ENCODE peak calls at places on chromosomes 11 and 22, in ten cellular contexts. One of them, this sample, is unnamed.
A peak's percentile ranks its signal among the peaks of the same experiment; 100 is the strongest.

GRCh38 chr22:45069925-45070324 is 60.1 kb upstream of the PHF21B start:
- DNase-seq in GM12892: no peak
- DNase-seq in body of pancreas: no peak
- DNase-seq in IMR-90: no peak
- DNase-seq in uterus: no peak
- DNase-seq in heart left ventricle: no peak
- DNase-seq in stomach: no peak
- DNase-seq in adrenal gland: no peak
- DNase-seq in testis: no peak
- DNase-seq in spleen: no peak
- DNase-seq in this sample: no peak

GRCh38 chr22:21837184-21837979 is 30.1 kb downstream of the MAPK1 start:
- DNase-seq in GM12892: no peak
- DNase-seq in body of pancreas: no peak
- DNase-seq in IMR-90: peak; percentile 91
- DNase-seq in uterus: no peak
- DNase-seq in heart left ventricle: no peak
- DNase-seq in stomach: no peak
- DNase-seq in adrenal gland: peak; percentile 45
- DNase-seq in testis: no peak
- DNase-seq in spleen: no peak
- DNase-seq in this sample: peak; percentile 34

GRCh38 chr22:22770280-22770871 is 117.2 kb upstream of the IGLL5 start:
- DNase-seq in GM12892: no peak
- DNase-seq in body of pancreas: peak; percentile 54
- DNase-seq in IMR-90: no peak
- DNase-seq in uterus: no peak
- DNase-seq in heart left ventricle: no peak
- DNase-seq in stomach: peak; percentile 55
- DNase-seq in adrenal gland: peak; percentile 63
- DNase-seq in testis: peak; percentile 60
- DNase-seq in spleen: no peak
- DNase-seq in this sample: peak; percentile 10

GRCh38 chr11:23079382-23079813 is 219.1 kb upstream of the CCDC179 start:
- DNase-seq in GM12892: no peak
- DNase-seq in body of pancreas: no peak
- DNase-seq in IMR-90: peak; percentile 82
- DNase-seq in uterus: no peak
- DNase-seq in heart left ventricle: no peak
- DNase-seq in stomach: no peak
- DNase-seq in adrenal gland: no peak
- DNase-seq in testis: no peak
- DNase-seq in spleen: no peak
- DNase-seq in this sample: no peak

GRCh38 chr22:41410311-41410751 is 28.6 kb downstream of the TEF start:
- DNase-seq in GM12892: no peak
- DNase-seq in body of pancreas: peak; percentile 91
- DNase-seq in IMR-90: no peak
- DNase-seq in uterus: no peak
- DNase-seq in heart left ventricle: peak; percentile 91
- DNase-seq in stomach: peak; percentile 50
- DNase-seq in adrenal gland: peak; percentile 68
- DNase-seq in testis: no peak
- DNase-seq in spleen: no peak
- DNase-seq in this sample: no peak

GRCh38 chr11:10930961-10931760 is 73.3 kb upstream of the ZBED5 start:
- DNase-seq in GM12892: peak; percentile 25
- DNase-seq in body of pancreas: peak; percentile 63
- DNase-seq in IMR-90: peak; percentile 76
- DNase-seq in uterus: peak; percentile 86
- DNase-seq in heart left ventricle: peak; percentile 78
- DNase-seq in stomach: peak; percentile 53
- DNase-seq in adrenal gland: peak; percentile 62
- DNase-seq in testis: peak; percentile 72
- DNase-seq in spleen: peak; percentile 85
- DNase-seq in this sample: peak; percentile 48

GRCh38 chr11:2172676-2173075 is 1.1 kb upstream of the TH start:
- DNase-seq in GM12892: no peak
- DNase-seq in body of pancreas: no peak
- DNase-seq in IMR-90: no peak
- DNase-seq in uterus: no peak
- DNase-seq in heart left ventricle: no peak
- DNase-seq in stomach: no peak
- DNase-seq in adrenal gland: no peak
- DNase-seq in testis: no peak
- DNase-seq in spleen: no peak
- DNase-seq in this sample: no peak

GRCh38 chr11:130609121-130610035 is 160.9 kb downstream of the ADAMTS15 start:
- DNase-seq in GM12892: no peak
- DNase-seq in body of pancreas: peak; percentile 55
- DNase-seq in IMR-90: no peak
- DNase-seq in uterus: peak; percentile 89
- DNase-seq in heart left ventricle: peak; percentile 90
- DNase-seq in stomach: peak; percentile 57
- DNase-seq in adrenal gland: peak; percentile 61
- DNase-seq in testis: peak; percentile 91
- DNase-seq in spleen: no peak
- DNase-seq in this sample: no peak

GRCh38 chr11:28835317-28835716 is 727.1 kb downstream of the METTL15 start:
- DNase-seq in GM12892: no peak
- DNase-seq in body of pancreas: no peak
- DNase-seq in IMR-90: no peak
- DNase-seq in uterus: no peak
- DNase-seq in heart left ventricle: no peak
- DNase-seq in stomach: no peak
- DNase-seq in adrenal gland: no peak
- DNase-seq in testis: no peak
- DNase-seq in spleen: no peak
- DNase-seq in this sample: no peak

DNA sequence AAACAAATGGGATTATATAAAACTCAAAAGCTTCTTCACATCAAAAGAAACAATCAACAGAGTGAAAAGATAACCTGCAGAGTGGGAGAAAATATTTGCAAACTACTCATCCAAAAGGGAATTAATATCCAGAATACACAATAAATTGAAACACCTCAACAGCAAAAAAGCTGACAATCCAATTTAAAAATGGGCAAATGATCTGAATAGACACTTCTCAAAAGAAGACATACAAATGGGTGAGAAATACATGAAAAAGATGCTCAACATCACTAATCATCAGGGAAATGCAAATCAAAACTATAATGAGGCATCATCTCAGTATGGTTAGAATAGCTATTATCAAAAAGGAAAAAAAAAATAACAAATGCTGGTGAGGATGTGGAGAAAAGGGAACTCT is 13.5 kb downstream of the EXPH5 start:
- DNase-seq in GM12892: no peak
- DNase-seq in body of pancreas: no peak
- DNase-seq in IMR-90: no peak
- DNase-seq in uterus: no peak
- DNase-seq in heart left ventricle: no peak
- DNase-seq in stomach: no peak
- DNase-seq in adrenal gland: no peak
- DNase-seq in testis: no peak
- DNase-seq in spleen: no peak
- DNase-seq in this sample: no peak
- TF ChIP-seq POLR2A in GM12892: no peak
- TF ChIP-seq POLR2A in body of pancreas: no peak
- TF ChIP-seq POLR2A in IMR-90: no peak
- TF ChIP-seq POLR2A in uterus: no peak
- TF ChIP-seq POLR2A in heart left ventricle: no peak
- TF ChIP-seq POLR2A in stomach: no peak
- TF ChIP-seq POLR2A in adrenal gland: no peak
- TF ChIP-seq POLR2A in testis: no peak
- TF ChIP-seq POLR2A in spleen: no peak
- TF ChIP-seq POLR2A in this sample: no peak

DNA sequence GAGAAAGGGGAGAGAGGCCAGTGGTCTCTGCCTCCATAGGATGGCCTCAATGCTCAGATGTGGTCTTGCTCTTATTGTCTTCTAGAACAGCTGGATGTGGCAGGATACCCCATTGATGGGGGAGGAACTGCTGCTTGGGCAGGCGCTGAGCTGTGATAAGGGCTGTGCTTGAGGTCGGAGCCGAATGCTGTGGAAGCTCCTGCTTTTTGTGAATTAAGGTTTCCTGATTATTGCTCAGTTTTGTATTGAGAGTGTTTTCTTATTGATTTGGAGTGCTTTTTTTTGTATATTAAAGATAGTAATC is 57.2 kb downstream of the CABIN1 start:
- DNase-seq in GM12892: no peak
- DNase-seq in body of pancreas: no peak
- DNase-seq in IMR-90: no peak
- DNase-seq in uterus: no peak
- DNase-seq in heart left ventricle: no peak
- DNase-seq in stomach: no peak
- DNase-seq in adrenal gland: no peak
- DNase-seq in testis: no peak
- DNase-seq in spleen: no peak
- DNase-seq in this sample: no peak
- TF ChIP-seq POLR2A in GM12892: no peak
- TF ChIP-seq POLR2A in body of pancreas: no peak
- TF ChIP-seq POLR2A in IMR-90: no peak
- TF ChIP-seq POLR2A in uterus: no peak
- TF ChIP-seq POLR2A in heart left ventricle: no peak
- TF ChIP-seq POLR2A in stomach: no peak
- TF ChIP-seq POLR2A in adrenal gland: no peak
- TF ChIP-seq POLR2A in testis: no peak
- TF ChIP-seq POLR2A in spleen: no peak
- TF ChIP-seq POLR2A in this sample: no peak

DNA sequence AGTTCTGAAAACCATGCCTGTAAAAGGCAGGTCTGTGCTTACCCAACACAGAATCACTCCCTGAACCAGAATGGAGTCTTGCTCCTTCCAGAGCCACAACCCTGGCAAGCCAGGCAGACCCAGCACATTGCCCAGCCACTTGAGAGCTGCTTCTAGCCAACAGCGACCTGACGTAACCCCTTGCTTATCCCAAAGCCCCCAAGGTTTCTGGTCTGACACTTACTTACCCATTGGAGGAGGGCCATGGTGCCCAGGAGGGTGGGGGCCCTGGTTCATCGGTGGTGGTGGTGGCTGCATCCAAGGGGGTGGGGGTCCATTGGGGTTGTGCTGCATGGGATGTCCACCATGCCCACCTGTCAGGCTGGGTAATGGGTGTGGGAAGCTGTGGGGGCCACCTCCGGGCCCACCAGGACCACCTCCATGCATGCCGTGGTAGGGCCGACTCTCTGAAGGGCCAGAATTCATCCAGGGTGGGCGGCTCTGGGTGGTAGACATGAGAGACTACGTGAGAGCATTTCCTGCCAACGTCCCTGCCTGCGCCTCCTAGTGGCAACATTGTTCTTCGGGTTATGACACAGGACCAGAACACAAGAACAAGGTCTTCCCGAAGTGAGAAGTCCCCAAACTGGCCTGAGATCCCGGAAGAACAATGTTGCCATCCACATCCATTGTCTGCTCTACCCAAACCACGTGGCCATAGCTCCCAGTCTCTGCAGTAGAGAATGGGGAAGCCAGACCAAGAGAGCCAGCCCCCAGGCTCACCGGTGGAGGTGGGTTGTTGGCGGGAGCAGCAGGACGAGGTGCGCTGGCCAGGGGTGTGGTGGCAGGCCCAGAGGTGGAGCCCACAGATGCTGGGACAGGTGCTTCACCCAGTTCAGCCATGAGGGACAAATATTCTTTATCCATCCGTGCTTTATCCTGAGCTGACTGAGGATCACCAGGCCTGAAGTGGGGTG is 7.8 kb upstream of the PYGM start:
- DNase-seq in GM12892: peak; percentile 26
- DNase-seq in body of pancreas: peak; percentile 67
- DNase-seq in IMR-90: peak; percentile 60
- DNase-seq in uterus: no peak
- DNase-seq in heart left ventricle: peak; percentile 73
- DNase-seq in stomach: peak; percentile 73
- DNase-seq in adrenal gland: peak; percentile 88
- DNase-seq in testis: peak; percentile 84
- DNase-seq in spleen: peak; percentile 91
- DNase-seq in this sample: no peak
- TF ChIP-seq POLR2A in GM12892: peak; percentile 35
- TF ChIP-seq POLR2A in body of pancreas: no peak
- TF ChIP-seq POLR2A in IMR-90: no peak
- TF ChIP-seq POLR2A in uterus: no peak
- TF ChIP-seq POLR2A in heart left ventricle: no peak
- TF ChIP-seq POLR2A in stomach: no peak
- TF ChIP-seq POLR2A in adrenal gland: no peak
- TF ChIP-seq POLR2A in testis: no peak
- TF ChIP-seq POLR2A in spleen: no peak
- TF ChIP-seq POLR2A in this sample: no peak

GRCh38 chr11:66592457-66593302 is at the start of the genes CCDC87 and CCS:
- DNase-seq in GM12892: peak; percentile 100
- DNase-seq in body of pancreas: peak; percentile 100
- DNase-seq in IMR-90: peak; percentile 92
- DNase-seq in uterus: peak; percentile 98
- DNase-seq in heart left ventricle: peak; percentile 98
- DNase-seq in stomach: peak; percentile 100
- DNase-seq in adrenal gland: peak; percentile 99
- DNase-seq in testis: peak; percentile 98
- DNase-seq in spleen: peak; percentile 100
- DNase-seq in this sample: peak; percentile 100
- TF ChIP-seq POLR2A in GM12892: peak; percentile 97
- TF ChIP-seq POLR2A in body of pancreas: peak; percentile 81
- TF ChIP-seq POLR2A in IMR-90: peak; percentile 90
- TF ChIP-seq POLR2A in uterus: peak; percentile 93
- TF ChIP-seq POLR2A in heart left ventricle: peak; percentile 97
- TF ChIP-seq POLR2A in stomach: no peak
- TF ChIP-seq POLR2A in adrenal gland: peak; percentile 76
- TF ChIP-seq POLR2A in testis: peak; percentile 71
- TF ChIP-seq POLR2A in spleen: peak; percentile 72
- TF ChIP-seq POLR2A in this sample: peak; percentile 99

GRCh38 chr11:249062-249461 is 12.3 kb downstream of the PSMD13 start:
- DNase-seq in GM12892: no peak
- DNase-seq in body of pancreas: no peak
- DNase-seq in IMR-90: no peak
- DNase-seq in uterus: no peak
- DNase-seq in heart left ventricle: no peak
- DNase-seq in stomach: no peak
- DNase-seq in adrenal gland: no peak
- DNase-seq in testis: no peak
- DNase-seq in spleen: no peak
- DNase-seq in this sample: no peak
- TF ChIP-seq POLR2A in GM12892: no peak
- TF ChIP-seq POLR2A in body of pancreas: no peak
- TF ChIP-seq POLR2A in IMR-90: no peak
- TF ChIP-seq POLR2A in uterus: no peak
- TF ChIP-seq POLR2A in heart left ventricle: no peak
- TF ChIP-seq POLR2A in stomach: no peak
- TF ChIP-seq POLR2A in adrenal gland: no peak
- TF ChIP-seq POLR2A in testis: no peak
- TF ChIP-seq POLR2A in spleen: no peak
- TF ChIP-seq POLR2A in this sample: no peak

GRCh38 chr11:68099474-68100405 is 21.4 kb downstream of the CHKA start:
- DNase-seq in GM12892: no peak
- DNase-seq in body of pancreas: peak; percentile 96
- DNase-seq in IMR-90: no peak
- DNase-seq in uterus: no peak
- DNase-seq in heart left ventricle: peak; percentile 53
- DNase-seq in stomach: peak; percentile 95
- DNase-seq in adrenal gland: peak; percentile 80
- DNase-seq in testis: no peak
- DNase-seq in spleen: no peak
- DNase-seq in this sample: no peak
- TF ChIP-seq POLR2A in GM12892: no peak
- TF ChIP-seq POLR2A in body of pancreas: peak; percentile 63
- TF ChIP-seq POLR2A in IMR-90: no peak
- TF ChIP-seq POLR2A in uterus: no peak
- TF ChIP-seq POLR2A in heart left ventricle: no peak
- TF ChIP-seq POLR2A in stomach: no peak
- TF ChIP-seq POLR2A in adrenal gland: no peak
- TF ChIP-seq POLR2A in testis: no peak
- TF ChIP-seq POLR2A in spleen: no peak
- TF ChIP-seq POLR2A in this sample: no peak